ENCODE peak calls at places on chromosomes 1 and 21, in five cellular contexts. B, Q, U, C and R are unnamed samples.

GRCh38 chr1:191831572-191831971 is 326.7 kb upstream of the RGS18 start:
- DNase-seq in B (no peak), Q (no peak), U (peak; percentile 43), C (no peak), R (no peak)

GRCh38 chr1:154478639-154479038 is 23.4 kb upstream of the TDRD10 start:
- DNase-seq in B (no peak), Q (no peak), U (peak; percentile 60), C (peak; percentile 61), R (no peak)

GRCh38 chr21:44530903-44531605 is 8.9 kb downstream of the KRTAP10-1 start:
- DNase-seq in B (no peak), Q (no peak), U (no peak), C (no peak), R (no peak)

GRCh38 chr1:165697881-165698842 is at the start of gene ALDH9A1:
- DNase-seq in B (peak; percentile 32), Q (peak; percentile 77), U (peak; percentile 90), C (peak; percentile 88), R (peak; percentile 81)

GRCh38 chr1:4726620-4727341 is 72.4 kb downstream of the AJAP1 start:
- DNase-seq in B (no peak), Q (no peak), U (no peak), C (no peak), R (no peak)

GRCh38 chr1:28272215-28272852 is 13.0 kb downstream of the SESN2 start:
- DNase-seq in B (no peak), Q (no peak), U (no peak), C (no peak), R (no peak)

GRCh38 chr1:170162385-170163226 is 16.8 kb downstream of the NTMT2 start:
- DNase-seq in B (no peak), Q (no peak), U (peak; percentile 72), C (no peak), R (no peak)

GRCh38 chr1:59243544-59243943 is 53.4 kb upstream of the FGGY start:
- DNase-seq in B (no peak), Q (no peak), U (no peak), C (no peak), R (no peak)

GRCh38 chr1:211986628-211987254 is 48.6 kb downstream of the INTS7 start:
- DNase-seq in B (no peak), Q (no peak), U (no peak), C (no peak), R (no peak)

GRCh38 chr1:19628879-19629278 is 15.2 kb upstream of the NBL1 start:
- DNase-seq in B (no peak), Q (no peak), U (no peak), C (no peak), R (no peak)

GRCh38 chr1:205226868-205227583 is 720 bp upstream of the TMCC2 start:
- DNase-seq in B (no peak), Q (no peak), U (peak; percentile 99), C (no peak), R (no peak)

GRCh38 chr1:100028765-100029164 is 59.0 kb downstream of the SLC35A3 start:
- DNase-seq in B (no peak), Q (no peak), U (no peak), C (no peak), R (no peak)

GRCh38 chr1:202577381-202577780 is 132.9 kb downstream of the SYT2 start:
- DNase-seq in B (no peak), Q (no peak), U (peak; percentile 31), C (no peak), R (no peak)

GRCh38 chr1:8598783-8599182 is 218.7 kb downstream of the RERE start:
- DNase-seq in B (no peak), Q (no peak), U (no peak), C (no peak), R (no peak)

GRCh38 chr1:71049951-71050598 is 2.5 kb upstream of the PTGER3 start:
- DNase-seq in B (peak; percentile 60), Q (peak; percentile 65), U (peak; percentile 69), C (peak; percentile 78), R (no peak)

GRCh38 chr1:113931456-113931855 is 2.3 kb downstream of the HIPK1 start:
- DNase-seq in B (no peak), Q (no peak), U (peak; percentile 38), C (no peak), R (no peak)

GRCh38 chr1:233790662-233791371 is 113.7 kb upstream of the SLC35F3 start:
- DNase-seq in B (peak; percentile 71), Q (peak; percentile 56), U (peak; percentile 84), C (peak; percentile 69), R (no peak)

GRCh38 chr1:38500352-38500751 is 359.2 kb downstream of the RRAGC start:
- DNase-seq in B (no peak), Q (no peak), U (peak; percentile 9), C (no peak), R (no peak)

GRCh38 chr21:27513825-27514224 is 546.9 kb upstream of the ADAMTS5 start:
- DNase-seq in B (no peak), Q (no peak), U (no peak), C (no peak), R (no peak)

GRCh38 chr1:223035724-223036478 is 107.1 kb downstream of the TLR5 start:
- DNase-seq in B (no peak), Q (no peak), U (no peak), C (no peak), R (no peak)

GRCh38 chr1:115648717-115649691 is 7.2 kb downstream of the VANGL1 start:
- DNase-seq in B (no peak), Q (peak; percentile 35), U (no peak), C (peak; percentile 81), R (no peak)

GRCh38 chr1:234845097-234845660 is 235.2 kb upstream of the IRF2BP2 start:
- DNase-seq in B (no peak), Q (no peak), U (no peak), C (no peak), R (peak; percentile 62)

GRCh38 chr1:54498383-54499096 is 49.5 kb upstream of the ACOT11 start:
- DNase-seq in B (no peak), Q (no peak), U (no peak), C (no peak), R (no peak)

GRCh38 chr1:182444497-182444896 is 5.4 kb upstream of the RGSL1 start:
- DNase-seq in B (no peak), Q (no peak), U (no peak), C (peak; percentile 20), R (no peak)

GRCh38 chr1:248696261-248696660 is 6.3 kb downstream of the OR14I1 start:
- DNase-seq in B (no peak), Q (peak; percentile 34), U (peak; percentile 33), C (no peak), R (no peak)

GRCh38 chr1:10540277-10541005 is 65.7 kb downstream of the PEX14 start:
- DNase-seq in B (no peak), Q (no peak), U (no peak), C (no peak), R (no peak)

GRCh38 chr1:36481091-36481490 is 1.6 kb downstream of the CSF3R start:
- DNase-seq in B (no peak), Q (no peak), U (no peak), C (no peak), R (no peak)

GRCh38 chr21:44802396-44803153 is 955 bp upstream of the UBE2G2 start:
- DNase-seq in B (no peak), Q (no peak), U (no peak), C (peak; percentile 38), R (no peak)